ENCODE peak calls at places on chromosome 2, in six cellular contexts. E is CD8-positive, alpha-beta memory T cell; F is NT2/D1; W is BE2C; G is stomach; H is naive thymus-derived CD4-positive, alpha-beta T cell. P is an unnamed sample.
A peak's percentile ranks its signal among the peaks of the same experiment; 100 is the strongest.

GRCh38 chr2:98027955-98028593 is 32.3 kb upstream of the TMEM131 start:
- DNase-seq in F (peak; percentile 9), W (no peak), G (no peak), E (no peak), H (no peak), P (no peak)

GRCh38 chr2:60391250-60392013 is 162.0 kb downstream of the BCL11A start:
- DNase-seq in H (no peak), F (no peak), W (no peak), G (no peak), E (no peak), P (no peak)

GRCh38 chr2:101272045-101272784 is 19.5 kb downstream of the CNOT11 start:
- DNase-seq in H (no peak), W (no peak), F (no peak), G (no peak), E (no peak), P (no peak)

GRCh38 chr2:19815746-19816145 is 86.0 kb downstream of the TTC32 start:
- DNase-seq in E (no peak), H (no peak), F (no peak), W (no peak), G (no peak), P (no peak)

GRCh38 chr2:101386599-101387150 is 628 bp downstream of the CREG2 start:
- DNase-seq in F (no peak), G (no peak), W (no peak), H (no peak), E (no peak), P (peak; percentile 68)

GRCh38 chr2:191691016-191691725 is 13.2 kb downstream of the NABP1 start:
- DNase-seq in H (peak; percentile 44), W (peak; percentile 45), F (peak; percentile 57), G (peak; percentile 32), E (peak; percentile 36), P (peak; percentile 60)

GRCh38 chr2:96150791-96151594 is 5.8 kb upstream of the DUSP2 start:
- DNase-seq in G (no peak), F (no peak), E (no peak), W (no peak), H (no peak), P (peak; percentile 15)

GRCh38 chr2:165390875-165391274 is 78.6 kb upstream of the CSRNP3 start:
- DNase-seq in F (no peak), W (no peak), H (no peak), E (no peak), G (no peak), P (no peak)

GRCh38 chr2:21658269-21658668 is 534.5 kb downstream of the TDRD15 start:
- DNase-seq in F (no peak), E (no peak), H (no peak), W (no peak), G (no peak), P (no peak)

GRCh38 chr2:207126724-207127314 is 38.9 kb downstream of the KLF7 start:
- DNase-seq in W (no peak), F (no peak), H (no peak), E (no peak), G (no peak), P (no peak)

GRCh38 chr2:76445880-76446279 is 735.2 kb upstream of the GCFC2 start:
- DNase-seq in G (no peak), E (no peak), W (no peak), F (no peak), H (no peak), P (no peak)

GRCh38 chr2:222734690-222735014 is 63.2 kb downstream of the MOGAT1 start:
- DNase-seq in F (no peak), H (no peak), G (no peak), E (no peak), W (no peak), P (no peak)

GRCh38 chr2:120316528-120317179 is 29.3 kb upstream of the INHBB start:
- DNase-seq in H (no peak), W (no peak), E (no peak), F (no peak), G (no peak), P (peak; percentile 55)

GRCh38 chr2:122635649-122636496 is 880.4 kb downstream of the TSN start:
- DNase-seq in G (no peak), F (no peak), W (no peak), E (no peak), H (no peak), P (no peak)

GRCh38 chr2:235762832-235763598 is 269.2 kb downstream of the AGAP1 start:
- DNase-seq in H (no peak), G (no peak), E (no peak), W (no peak), F (no peak), P (no peak)

GRCh38 chr2:26724004-26724750 is 31.7 kb downstream of the KCNK3 start:
- DNase-seq in E (no peak), F (no peak), W (peak; percentile 66), G (peak; percentile 32), H (no peak), P (no peak)

GRCh38 chr2:233497692-233498091 is 68.9 kb downstream of the USP40 start:
- DNase-seq in H (no peak), G (no peak), F (no peak), W (no peak), E (no peak), P (no peak)

GRCh38 chr2:191012845-191013616 is 940 bp downstream of the STAT1 start:
- DNase-seq in G (no peak), H (no peak), F (no peak), W (no peak), E (no peak), P (peak; percentile 21)

GRCh38 chr2:45700407-45701013 is 49.0 kb downstream of the PRKCE start:
- DNase-seq in H (no peak), W (no peak), F (no peak), E (no peak), G (no peak), P (no peak)

GRCh38 chr2:20421988-20422678 is 24.7 kb upstream of the RHOB start:
- DNase-seq in F (no peak), E (no peak), G (peak; percentile 98), H (no peak), W (no peak), P (no peak)

GRCh38 chr2:19685713-19686112 is 216.1 kb downstream of the TTC32 start:
- DNase-seq in H (no peak), G (no peak), E (no peak), F (no peak), W (no peak), P (no peak)

GRCh38 chr2:86216577-86217555 is 17.6 kb downstream of the MRPL35 start:
- DNase-seq in E (no peak), G (no peak), W (no peak), F (no peak), H (no peak), P (no peak)

GRCh38 chr2:162490052-162490717 is 146.3 kb downstream of the GCA start:
- DNase-seq in W (no peak), G (no peak), H (no peak), F (no peak), E (no peak), P (no peak)

GRCh38 chr2:204706939-204707338 is 161.7 kb downstream of the PARD3B start:
- DNase-seq in G (no peak), F (no peak), H (no peak), E (no peak), W (no peak), P (no peak)

GRCh38 chr2:97355176-97355575 is 234.5 kb downstream of the ANKRD36B start:
- DNase-seq in E (no peak), H (no peak), G (no peak), F (no peak), W (no peak), P (no peak)

GRCh38 chr2:96489261-96489660 is 15.9 kb downstream of the NEURL3 start:
- DNase-seq in F (no peak), H (no peak), G (no peak), E (no peak), W (no peak), P (no peak)

GRCh38 chr2:21428754-21429153 is 305.0 kb downstream of the TDRD15 start:
- DNase-seq in W (no peak), G (no peak), H (no peak), F (no peak), E (no peak), P (no peak)

GRCh38 chr2:201182650-201183372 is at the start of gene CASP10:
- DNase-seq in G (peak; percentile 42), E (peak; percentile 22), W (no peak), F (no peak), H (peak; percentile 75), P (peak; percentile 61)

GRCh38 chr2:67845557-67846114 is 217.2 kb downstream of the C1D start:
- DNase-seq in W (no peak), F (no peak), E (no peak), G (no peak), H (no peak), P (no peak)

GRCh38 chr2:138430181-138430580 is 71.4 kb upstream of the SPOPL start:
- DNase-seq in E (no peak), W (no peak), H (no peak), F (no peak), G (no peak), P (no peak)

GRCh38 chr2:138432971-138433370 is 68.6 kb upstream of the SPOPL start:
- DNase-seq in E (no peak), W (no peak), H (no peak), G (no peak), F (no peak), P (no peak)

GRCh38 chr2:138424436-138425140 is 77.0 kb upstream of the SPOPL start:
- DNase-seq in H (no peak), F (no peak), E (no peak), G (no peak), W (no peak), P (no peak)

GRCh38 chr2:138423745-138424144 is 77.8 kb upstream of the SPOPL start:
- DNase-seq in G (no peak), F (no peak), W (no peak), H (no peak), E (no peak), P (no peak)

GRCh38 chr2:138428710-138429440 is 72.7 kb upstream of the SPOPL start:
- DNase-seq in E (no peak), W (no peak), G (no peak), H (no peak), F (no peak), P (no peak)
- H3K4me3 ChIP-seq in E (no peak overlapping the region), W (no peak overlapping the region), G (no peak overlapping the region), H (no peak overlapping the region), F (no peak overlapping the region), P (no peak overlapping the region)

GRCh38 chr2:31265234-31265633 is 31.3 kb downstream of the EHD3 start:
- DNase-seq in E (no peak), H (no peak), W (no peak), G (no peak), F (no peak), P (no peak)
- H3K27me3 ChIP-seq in E (no peaks in the 10 kb centered on the region), H (no peaks in the 10 kb centered on the region), W (no peaks in the 10 kb centered on the region), G (no peaks in the 10 kb centered on the region), F (no peaks in the 10 kb centered on the region), P (no peaks in the 10 kb centered on the region)

DNA sequence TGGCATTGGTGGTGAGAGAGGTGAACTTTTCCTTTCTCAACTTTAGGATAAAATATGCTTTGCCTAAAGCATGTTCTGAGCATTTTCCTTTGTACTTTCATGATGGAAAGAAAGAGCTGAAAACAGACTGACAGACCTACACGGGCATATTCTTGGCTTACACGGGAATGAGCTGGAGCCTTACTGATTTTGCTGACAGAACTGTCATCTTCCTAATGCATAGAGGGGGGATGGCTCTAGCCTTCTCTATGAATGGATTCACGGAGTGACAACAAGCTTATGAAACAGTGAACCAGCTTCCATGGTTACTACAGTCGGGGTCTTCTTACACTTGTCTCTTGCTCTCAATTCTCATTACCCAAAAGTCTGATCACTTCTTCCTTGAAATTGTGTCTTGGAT is 32.2 kb downstream of the FSHR start:
- DNase-seq in E (no peak), H (no peak), W (no peak), G (no peak), F (no peak), P (no peak)
- H3K4me3 ChIP-seq in E (no peak overlapping the region), H (no peak overlapping the region), W (no peak overlapping the region), G (no peak overlapping the region), F (no peak overlapping the region), P (no peak overlapping the region)

GRCh38 chr2:217079165-217079564 is 219.3 kb upstream of the TNP1 start:
- DNase-seq in E (no peak), F (no peak), H (no peak), G (no peak), W (no peak), P (no peak)
- H3K27me3 ChIP-seq in E (no peaks in the 10 kb centered on the region), F (no peaks in the 10 kb centered on the region), H (no peaks in the 10 kb centered on the region), G (no peaks in the 10 kb centered on the region), W (no peaks in the 10 kb centered on the region), P (no peaks in the 10 kb centered on the region)